ENCODE peak calls at places on chromosomes 6 and 20, in eight cellular contexts. S is iPS-NIHi11; F is NCI-H1105 treated with DMSO at 0.1 percent for 48 hours; V is DND-41; A is GM23338; R is CD4-positive, alpha-beta T cell; B is H1; N is endothelial cell of umbilical vein. M is an unnamed sample.

GRCh38 chr20:57038608-57039440 is 227.6 kb downstream of the BMP7 start:
- DNase-seq in S (no peak), F (no peak), V (no peak), A (no peak), R (no peak), B (no peak), N (no peak), M (no peak)

GRCh38 chr20:41196653-41197225 is 59.4 kb downstream of the PLCG1 start:
- DNase-seq in S (no peak), F (no peak), V (no peak), A (no peak), R (no peak), B (no peak), N (no peak), M (no peak)

GRCh38 chr6:21769405-21769851 is 175.9 kb downstream of the SOX4 start:
- DNase-seq in S (peak; percentile 37), F (no peak), V (no peak), A (peak; percentile 91), R (no peak), B (no peak), N (peak; percentile 94), M (no peak)

GRCh38 chr20:37669062-37669772 is 24.6 kb upstream of the CTNNBL1 start:
- DNase-seq in S (peak; percentile 38), F (no peak), V (no peak), A (peak; percentile 61), R (no peak), B (no peak), N (no peak), M (no peak)

GRCh38 chr20:19750907-19751636 is 7.0 kb upstream of the RIN2 start:
- DNase-seq in S (no peak), F (no peak), V (no peak), A (no peak), R (no peak), B (no peak), N (no peak), M (no peak)

GRCh38 chr6:73811706-73812105 is 115.7 kb downstream of the CD109 start:
- DNase-seq in S (no peak), F (no peak), V (no peak), A (no peak), R (no peak), B (no peak), N (no peak), M (no peak)

GRCh38 chr6:33777716-33778474 is 11.0 kb downstream of the LEMD2 start:
- DNase-seq in S (no peak), F (no peak), V (no peak), A (no peak), R (no peak), B (no peak), N (no peak), M (no peak)

GRCh38 chr6:36979343-36979742 is 6.7 kb downstream of the MTCH1 start:
- DNase-seq in S (no peak), F (peak; percentile 96), V (peak; percentile 26), A (no peak), R (no peak), B (no peak), N (peak; percentile 47), M (no peak)

GRCh38 chr20:235891-236290 is 8.8 kb downstream of the DEFB129 start:
- DNase-seq in S (no peak), F (no peak), V (no peak), A (no peak), R (no peak), B (no peak), N (peak; percentile 16), M (no peak)

GRCh38 chr20:62303327-62304226 is 780 bp downstream of the ADRM1 start:
- DNase-seq in S (no peak), F (no peak), V (peak; percentile 23), A (no peak), R (no peak), B (no peak), N (peak; percentile 36), M (no peak)

GRCh38 chr6:166596741-166597507 is 10.4 kb upstream of the RAMACL start:
- DNase-seq in S (no peak), F (no peak), V (no peak), A (no peak), R (no peak), B (no peak), N (no peak), M (no peak)

GRCh38 chr6:105432797-105433196 is 29.9 kb upstream of the PREP start:
- DNase-seq in S (no peak), F (no peak), V (no peak), A (peak; percentile 11), R (no peak), B (no peak), N (peak; percentile 81), M (no peak)

GRCh38 chr20:53161473-53161872 is 189.3 kb downstream of the TSHZ2 start:
- DNase-seq in S (no peak), F (no peak), V (no peak), A (no peak), R (no peak), B (no peak), N (no peak), M (no peak)

GRCh38 chr6:143362192-143362558 is 88.3 kb downstream of the ADAT2 start:
- DNase-seq in S (no peak), F (no peak), V (no peak), A (no peak), R (no peak), B (no peak), N (no peak), M (no peak)

GRCh38 chr6:78749326-78749725 is 118.0 kb upstream of the IRAK1BP1 start:
- DNase-seq in S (no peak), F (no peak), V (no peak), A (no peak), R (no peak), B (no peak), N (no peak), M (no peak)

GRCh38 chr6:7922596-7922995 is 12.0 kb upstream of the TXNDC5 start:
- DNase-seq in S (no peak), F (no peak), V (no peak), A (no peak), R (no peak), B (no peak), N (no peak), M (no peak)

GRCh38 chr6:158411998-158412397 is 99.7 kb downstream of the TULP4 start:
- DNase-seq in S (peak; percentile 41), F (no peak), V (no peak), A (no peak), R (no peak), B (no peak), N (no peak), M (no peak)

GRCh38 chr6:116012966-116013365 is 47.7 kb downstream of the FRK start:
- DNase-seq in S (no peak), F (no peak), V (no peak), A (no peak), R (no peak), B (no peak), N (no peak), M (no peak)

GRCh38 chr20:38723069-38723981 is 961 bp upstream of the SLC32A1 start:
- DNase-seq in S (peak; percentile 28), F (peak; percentile 34), V (no peak), A (peak; percentile 61), R (no peak), B (no peak), N (no peak), M (no peak)

GRCh38 chr20:50563133-50563944 is 53.2 kb downstream of the PTPN1 start:
- DNase-seq in S (no peak), F (peak; percentile 37), V (no peak), A (no peak), R (no peak), B (no peak), N (no peak), M (no peak)

GRCh38 chr20:63830821-63831593 is at the start of gene ZBTB46:
- DNase-seq in S (peak; percentile 97), F (peak; percentile 11), V (peak; percentile 40), A (peak; percentile 68), R (no peak), B (no peak), N (no peak), M (no peak)

GRCh38 chr20:44495802-44496481 is 20.3 kb downstream of the TTPAL start:
- DNase-seq in S (no peak), F (no peak), V (no peak), A (no peak), R (no peak), B (no peak), N (peak; percentile 48), M (no peak)

GRCh38 chr6:77337392-77337791 is 125.9 kb downstream of the HTR1B start:
- DNase-seq in S (no peak), F (no peak), V (no peak), A (peak; percentile 45), R (no peak), B (no peak), N (no peak), M (no peak)

GRCh38 chr6:5128351-5128750 is 43.2 kb downstream of the PPP1R3G start:
- DNase-seq in S (no peak), F (no peak), V (no peak), A (no peak), R (no peak), B (no peak), N (no peak), M (no peak)

GRCh38 chr20:24492031-24492607 is 22.7 kb downstream of the SYNDIG1 start:
- DNase-seq in S (peak; percentile 73), F (no peak), V (no peak), A (peak; percentile 74), R (no peak), B (no peak), N (no peak), M (no peak)

GRCh38 chr6:109447087-109447486 is 6.6 kb downstream of the SMPD2 start:
- DNase-seq in S (no peak), F (no peak), V (no peak), A (no peak), R (no peak), B (no peak), N (no peak), M (no peak)

GRCh38 chr6:18053555-18054445 is 66.4 kb upstream of the KIF13A start:
- DNase-seq in S (no peak), F (no peak), V (no peak), A (no peak), R (no peak), B (no peak), N (no peak), M (no peak)

GRCh38 chr6:137903933-137904821 is 37.1 kb downstream of the TNFAIP3 start:
- DNase-seq in S (no peak), F (no peak), V (peak; percentile 58), A (no peak), R (no peak), B (no peak), N (peak; percentile 36), M (no peak)

GRCh38 chr6:165585060-165585459 is 78.0 kb downstream of the PDE10A start:
- DNase-seq in S (no peak), F (no peak), V (no peak), A (no peak), R (no peak), B (no peak), N (peak; percentile 63), M (no peak)

GRCh38 chr20:47295921-47296426 is 60.5 kb downstream of the ZMYND8 start:
- DNase-seq in S (no peak), F (no peak), V (no peak), A (no peak), R (no peak), B (no peak), N (no peak), M (no peak)

M was measured in NCI-H1048.